ENCODE peak calls at places on chromosomes 4 and X, in seven cellular contexts. One of them, this sample, is unnamed.

GRCh38 chr4:166972071-166972470 is 262.2 kb downstream of the SPOCK3 start:
- DNase-seq in suprapubic skin: no peak
- DNase-seq in psoas muscle: no peak
- DNase-seq in KBM-7: no peak
- DNase-seq in NCI-H1092 treated with DMSO at 0.1 percent for 48 hours: no peak
- DNase-seq in amygdala: no peak
- DNase-seq in stimulated activated CD8-positive, alpha-beta memory T cell treated with anti-CD3 and anti-CD28 coated beads, Interleukin-15, amount 100 ng/mL, for 4 hours: no peak
- DNase-seq in this sample: no peak

GRCh38 chr4:4663028-4663427 is 121.2 kb upstream of the STX18 start:
- DNase-seq in suprapubic skin: no peak
- DNase-seq in psoas muscle: no peak
- DNase-seq in KBM-7: no peak
- DNase-seq in NCI-H1092 treated with DMSO at 0.1 percent for 48 hours: no peak
- DNase-seq in amygdala: no peak
- DNase-seq in stimulated activated CD8-positive, alpha-beta memory T cell treated with anti-CD3 and anti-CD28 coated beads, Interleukin-15, amount 100 ng/mL, for 4 hours: no peak
- DNase-seq in this sample: no peak

GRCh38 chrX:139936259-139936658 is 3.4 kb upstream of the ATP11C start:
- DNase-seq in suprapubic skin: no peak
- DNase-seq in psoas muscle: no peak
- DNase-seq in KBM-7: peak
- DNase-seq in NCI-H1092 treated with DMSO at 0.1 percent for 48 hours: no peak
- DNase-seq in amygdala: no peak
- DNase-seq in stimulated activated CD8-positive, alpha-beta memory T cell treated with anti-CD3 and anti-CD28 coated beads, Interleukin-15, amount 100 ng/mL, for 4 hours: no peak
- DNase-seq in this sample: no peak

GRCh38 chrX:115067812-115068211 is 50.4 kb upstream of the IL13RA2 start:
- DNase-seq in suprapubic skin: no peak
- DNase-seq in psoas muscle: no peak
- DNase-seq in KBM-7: no peak
- DNase-seq in NCI-H1092 treated with DMSO at 0.1 percent for 48 hours: no peak
- DNase-seq in amygdala: no peak
- DNase-seq in stimulated activated CD8-positive, alpha-beta memory T cell treated with anti-CD3 and anti-CD28 coated beads, Interleukin-15, amount 100 ng/mL, for 4 hours: no peak
- DNase-seq in this sample: no peak

GRCh38 chrX:96685205-96686099 is 810 bp downstream of the DIAPH2 start:
- DNase-seq in suprapubic skin: peak
- DNase-seq in psoas muscle: peak
- DNase-seq in KBM-7: peak
- DNase-seq in NCI-H1092 treated with DMSO at 0.1 percent for 48 hours: no peak
- DNase-seq in amygdala: no peak
- DNase-seq in stimulated activated CD8-positive, alpha-beta memory T cell treated with anti-CD3 and anti-CD28 coated beads, Interleukin-15, amount 100 ng/mL, for 4 hours: peak
- DNase-seq in this sample: peak

GRCh38 chr4:148693913-148694649 is 251.9 kb upstream of the NR3C2 start:
- DNase-seq in suprapubic skin: no peak
- DNase-seq in psoas muscle: no peak
- DNase-seq in KBM-7: no peak
- DNase-seq in NCI-H1092 treated with DMSO at 0.1 percent for 48 hours: no peak
- DNase-seq in amygdala: no peak
- DNase-seq in stimulated activated CD8-positive, alpha-beta memory T cell treated with anti-CD3 and anti-CD28 coated beads, Interleukin-15, amount 100 ng/mL, for 4 hours: no peak
- DNase-seq in this sample: no peak

GRCh38 chr4:88735554-88735953 is 37.9 kb upstream of the NAP1L5 start:
- DNase-seq in suprapubic skin: no peak
- DNase-seq in psoas muscle: no peak
- DNase-seq in KBM-7: no peak
- DNase-seq in NCI-H1092 treated with DMSO at 0.1 percent for 48 hours: no peak
- DNase-seq in amygdala: no peak
- DNase-seq in stimulated activated CD8-positive, alpha-beta memory T cell treated with anti-CD3 and anti-CD28 coated beads, Interleukin-15, amount 100 ng/mL, for 4 hours: no peak
- DNase-seq in this sample: no peak

GRCh38 chr4:107800686-107801085 is 24.0 kb upstream of the SGMS2 start:
- DNase-seq in suprapubic skin: no peak
- DNase-seq in psoas muscle: no peak
- DNase-seq in KBM-7: peak
- DNase-seq in NCI-H1092 treated with DMSO at 0.1 percent for 48 hours: no peak
- DNase-seq in amygdala: no peak
- DNase-seq in stimulated activated CD8-positive, alpha-beta memory T cell treated with anti-CD3 and anti-CD28 coated beads, Interleukin-15, amount 100 ng/mL, for 4 hours: no peak
- DNase-seq in this sample: no peak

GRCh38 chr4:123876122-123876521 is 479.5 kb downstream of the SPRY1 start:
- DNase-seq in suprapubic skin: no peak
- DNase-seq in psoas muscle: no peak
- DNase-seq in KBM-7: no peak
- DNase-seq in NCI-H1092 treated with DMSO at 0.1 percent for 48 hours: no peak
- DNase-seq in amygdala: no peak
- DNase-seq in stimulated activated CD8-positive, alpha-beta memory T cell treated with anti-CD3 and anti-CD28 coated beads, Interleukin-15, amount 100 ng/mL, for 4 hours: no peak
- DNase-seq in this sample: no peak

GRCh38 chr4:91288702-91289311 is 1015.0 kb upstream of the GRID2 start:
- DNase-seq in suprapubic skin: no peak
- DNase-seq in psoas muscle: no peak
- DNase-seq in KBM-7: no peak
- DNase-seq in NCI-H1092 treated with DMSO at 0.1 percent for 48 hours: peak
- DNase-seq in amygdala: no peak
- DNase-seq in stimulated activated CD8-positive, alpha-beta memory T cell treated with anti-CD3 and anti-CD28 coated beads, Interleukin-15, amount 100 ng/mL, for 4 hours: no peak
- DNase-seq in this sample: no peak

GRCh38 chrX:123803331-123803983 is 56.4 kb upstream of the XIAP start:
- DNase-seq in suprapubic skin: no peak
- DNase-seq in psoas muscle: no peak
- DNase-seq in KBM-7: peak
- DNase-seq in NCI-H1092 treated with DMSO at 0.1 percent for 48 hours: peak
- DNase-seq in amygdala: no peak
- DNase-seq in stimulated activated CD8-positive, alpha-beta memory T cell treated with anti-CD3 and anti-CD28 coated beads, Interleukin-15, amount 100 ng/mL, for 4 hours: no peak
- DNase-seq in this sample: no peak

GRCh38 chr4:149531861-149532260 is 283.8 kb downstream of the IQCM start:
- DNase-seq in suprapubic skin: no peak
- DNase-seq in psoas muscle: peak
- DNase-seq in KBM-7: no peak
- DNase-seq in NCI-H1092 treated with DMSO at 0.1 percent for 48 hours: no peak
- DNase-seq in amygdala: no peak
- DNase-seq in stimulated activated CD8-positive, alpha-beta memory T cell treated with anti-CD3 and anti-CD28 coated beads, Interleukin-15, amount 100 ng/mL, for 4 hours: no peak
- DNase-seq in this sample: no peak

GRCh38 chrX:103063918-103064434 is at the start of gene BEX1:
- DNase-seq in suprapubic skin: no peak
- DNase-seq in psoas muscle: no peak
- DNase-seq in KBM-7: no peak
- DNase-seq in NCI-H1092 treated with DMSO at 0.1 percent for 48 hours: peak
- DNase-seq in amygdala: peak
- DNase-seq in stimulated activated CD8-positive, alpha-beta memory T cell treated with anti-CD3 and anti-CD28 coated beads, Interleukin-15, amount 100 ng/mL, for 4 hours: no peak
- DNase-seq in this sample: no peak

GRCh38 chr4:21726255-21726815 is 222.2 kb downstream of the KCNIP4 start:
- DNase-seq in suprapubic skin: no peak
- DNase-seq in psoas muscle: no peak
- DNase-seq in KBM-7: no peak
- DNase-seq in NCI-H1092 treated with DMSO at 0.1 percent for 48 hours: no peak
- DNase-seq in amygdala: no peak
- DNase-seq in stimulated activated CD8-positive, alpha-beta memory T cell treated with anti-CD3 and anti-CD28 coated beads, Interleukin-15, amount 100 ng/mL, for 4 hours: no peak
- DNase-seq in this sample: no peak

GRCh38 chr4:22794731-22795130 is 102.0 kb downstream of the GBA3 start:
- DNase-seq in suprapubic skin: no peak
- DNase-seq in psoas muscle: no peak
- DNase-seq in KBM-7: no peak
- DNase-seq in NCI-H1092 treated with DMSO at 0.1 percent for 48 hours: no peak
- DNase-seq in amygdala: no peak
- DNase-seq in stimulated activated CD8-positive, alpha-beta memory T cell treated with anti-CD3 and anti-CD28 coated beads, Interleukin-15, amount 100 ng/mL, for 4 hours: no peak
- DNase-seq in this sample: no peak